ENCODE peak calls at places on chromosomes 4 and X, in four cellular contexts. T is brain microvascular endothelial cell, Y is left lung, P is foreskin fibroblast. X is an unnamed sample.

GRCh38 chr4:110514889-110515479 is 39.0 kb downstream of the ENPEP start:
- DNase-seq in T (no peak), Y (no peak), P (peak; percentile 7), X (peak; percentile 10)

GRCh38 chrX:14729058-14729457 is 143.8 kb downstream of the FANCB start:
- DNase-seq in T (no peak), Y (no peak), P (no peak), X (no peak)

GRCh38 chr4:153904011-153904410 is 115.1 kb upstream of the SFRP2 start:
- DNase-seq in T (no peak), Y (no peak), P (no peak), X (no peak)

GRCh38 chr4:174278467-174278866 is 5.0 kb downstream of the FBXO8 start:
- DNase-seq in T (no peak), Y (no peak), P (no peak), X (no peak)

GRCh38 chrX:24657671-24658410 is 10.7 kb upstream of the PCYT1B start:
- DNase-seq in T (no peak), Y (no peak), P (no peak), X (no peak)

GRCh38 chrX:119359618-119360382 is 39.3 kb upstream of the SLC25A43 start:
- DNase-seq in T (no peak), Y (no peak), P (no peak), X (no peak)

GRCh38 chr4:159075531-159075932 is 27.3 kb upstream of the RAPGEF2 start:
- DNase-seq in T (no peak), Y (no peak), P (peak; percentile 39), X (no peak)

GRCh38 chrX:50448565-50448964 is 22.1 kb downstream of the DGKK start:
- DNase-seq in T (no peak), Y (no peak), P (no peak), X (no peak)

GRCh38 chr4:54402880-54403503 is 173.9 kb downstream of the PDGFRA start:
- DNase-seq in T (no peak), Y (no peak), P (no peak), X (no peak)

GRCh38 chr4:26441110-26441509 is 49.2 kb downstream of the CCKAR start:
- DNase-seq in T (peak; percentile 32), Y (no peak), P (peak; percentile 29), X (no peak)

GRCh38 chrX:3697220-3697684 is 16.2 kb downstream of the PRKX start:
- DNase-seq in T (no peak), Y (no peak), P (no peak), X (no peak)

GRCh38 chrX:153380691-153381090 is 20.5 kb downstream of the PNMA6E start:
- DNase-seq in T (no peak), Y (no peak), P (no peak), X (no peak)

GRCh38 chrX:153379971-153380581 is 21.1 kb downstream of the PNMA6E start:
- DNase-seq in T (no peak), Y (no peak), P (no peak), X (no peak)

GRCh38 chrX:153379508-153379907 is 21.6 kb downstream of the PNMA6E start:
- DNase-seq in T (no peak), Y (no peak), P (no peak), X (no peak)

GRCh38 chrX:153382563-153383482 is 18.3 kb downstream of the PNMA6E start:
- DNase-seq in T (no peak), Y (no peak), P (no peak), X (no peak)

GRCh38 chrX:153381684-153382532 is 19.2 kb downstream of the PNMA6E start:
- DNase-seq in T (peak; percentile 87), Y (no peak), P (peak; percentile 79), X (no peak)
- TF ChIP-seq CTCF in T (peak; percentile 28), Y (no peak), P (no peak), X (no peak)

GRCh38 chr4:78056265-78057129 is 626 bp upstream of the FRAS1 start:
- DNase-seq in T (peak; percentile 63), Y (peak; percentile 67), P (peak; percentile 79), X (peak; percentile 65)

GRCh38 chr4:78059524-78059889 is 2.4 kb downstream of the FRAS1 start:
- DNase-seq in T (peak; percentile 60), Y (no peak), P (peak; percentile 50), X (peak; percentile 59)

GRCh38 chr4:78057600-78058560 is 757 bp downstream of the FRAS1 start:
- DNase-seq in T (peak; percentile 14), Y (peak; percentile 83), P (peak; percentile 41), X (peak; percentile 51)

GRCh38 chr4:78058591-78059523 is 1.7 kb downstream of the FRAS1 start:
- DNase-seq in T (peak; percentile 9), Y (peak; percentile 83), P (peak; percentile 33), X (peak; percentile 36)

DNA sequence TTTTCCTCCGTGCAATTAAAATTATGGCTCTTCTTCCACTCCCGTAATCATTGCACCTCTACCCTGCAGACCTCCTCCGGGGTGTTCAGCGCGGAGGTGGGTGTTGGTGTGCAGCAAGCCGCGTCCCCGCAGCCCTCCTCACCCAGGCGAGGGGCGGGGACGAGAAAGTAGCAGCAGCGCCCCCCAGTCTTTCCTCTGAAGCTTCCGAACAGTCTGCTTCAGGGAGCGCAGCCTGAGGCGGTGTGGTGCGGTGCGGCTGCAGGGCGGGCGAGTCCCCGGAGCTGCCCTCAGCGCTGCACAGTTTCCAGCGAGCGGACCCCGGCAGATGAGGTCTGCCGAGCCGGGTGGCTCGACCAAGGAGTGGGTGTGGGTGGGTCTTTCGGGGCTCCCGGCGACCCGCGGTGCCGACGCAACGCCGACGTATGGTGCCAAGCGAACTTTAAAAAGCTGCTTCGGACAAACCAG is at the start of gene FRAS1:
- DNase-seq in T (peak; percentile 14), Y (peak; percentile 71), P (no peak), X (peak; percentile 27)
- TF ChIP-seq CTCF in T (peak; percentile 33), Y (no peak), P (no peak), X (no peak)

GRCh38 chr4:133921280-133922195 is 280.1 kb downstream of the PABPC4L start:
- DNase-seq in T (no peak), Y (no peak), P (peak; percentile 8), X (no peak)
- TF ChIP-seq CTCF in T (peak; percentile 34), Y (no peak), P (peak; percentile 8), X (no peak)

GRCh38 chr4:20194079-20195013 is 57.4 kb upstream of the SLIT2 start:
- DNase-seq in T (peak; percentile 25), Y (no peak), P (peak; percentile 77), X (no peak)
- TF ChIP-seq CTCF in T (no peak), Y (no peak), P (no peak), X (no peak)

DNA sequence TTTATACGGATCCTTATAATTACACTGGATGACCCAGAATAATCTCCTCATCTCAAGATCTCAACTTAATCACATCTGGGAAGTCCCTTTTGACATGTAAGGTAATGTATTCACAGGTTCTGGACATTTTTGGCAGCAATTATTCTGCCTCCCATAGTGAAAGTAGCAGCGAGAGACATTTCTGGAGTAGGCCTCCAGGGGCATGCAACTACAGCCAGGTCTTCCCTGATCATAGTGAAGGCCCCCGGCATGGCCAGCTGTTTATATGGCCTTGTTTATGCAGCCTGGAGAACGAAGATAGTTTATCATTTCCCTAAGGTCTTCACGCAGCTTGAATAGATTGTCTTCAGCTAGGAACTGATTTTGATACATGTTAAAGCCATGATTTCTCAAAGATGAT is 139.9 kb downstream of the RNF150 start:
- DNase-seq in T (no peak), Y (no peak), P (no peak), X (no peak)
- TF ChIP-seq CTCF in T (peak; percentile 17), Y (no peak), P (no peak), X (no peak)

DNA sequence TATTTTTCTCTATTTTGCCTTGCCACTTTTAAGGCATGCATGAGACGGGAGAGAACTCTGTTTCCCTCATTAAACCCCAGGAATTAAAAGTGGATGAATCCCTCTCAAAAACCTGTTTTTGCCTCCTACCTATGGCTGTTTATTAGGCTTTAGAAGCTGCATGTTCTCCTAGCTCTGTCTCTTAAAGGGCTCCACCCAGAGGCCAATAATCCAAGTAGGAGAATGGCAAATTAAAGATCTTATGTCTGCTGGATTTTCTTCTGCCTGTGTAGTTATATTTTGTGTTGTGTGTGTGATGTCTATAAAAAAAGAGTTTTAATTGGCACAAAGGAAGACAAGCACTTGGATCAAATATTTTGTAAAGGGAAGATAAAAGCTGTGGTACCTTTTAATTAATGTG is 32.4 kb downstream of the MAGEC1 start:
- DNase-seq in T (no peak), Y (no peak), P (no peak), X (no peak)
- TF ChIP-seq CTCF in T (peak; percentile 12), Y (no peak), P (no peak), X (no peak)

X was measured in GM20000.